ENCODE peak calls at places on chromosome 12, in six cellular contexts. One of them, this sample, is unnamed.

GRCh38 chr12:115636546-115636945 is 640.9 kb downstream of the MED13L start:
- DNase-seq in substantia nigra: no peak
- DNase-seq in activated CD4-positive, CD25-positive, alpha-beta regulatory T cell: no peak
- DNase-seq in EH: peak; percentile 64
- DNase-seq in Peyer's patch: no peak
- DNase-seq in foreskin fibroblast: no peak
- DNase-seq in this sample: no peak

GRCh38 chr12:28034271-28034670 is 61.7 kb upstream of the PTHLH start:
- DNase-seq in substantia nigra: no peak
- DNase-seq in foreskin fibroblast: no peak
- DNase-seq in EH: no peak
- DNase-seq in Peyer's patch: no peak
- DNase-seq in activated CD4-positive, CD25-positive, alpha-beta regulatory T cell: no peak
- DNase-seq in this sample: peak; percentile 66

GRCh38 chr12:67222302-67222701 is 46.9 kb upstream of the CAND1 start:
- DNase-seq in activated CD4-positive, CD25-positive, alpha-beta regulatory T cell: no peak
- DNase-seq in foreskin fibroblast: no peak
- DNase-seq in EH: peak; percentile 20
- DNase-seq in substantia nigra: no peak
- DNase-seq in Peyer's patch: no peak
- DNase-seq in this sample: peak; percentile 63

GRCh38 chr12:62190921-62191746 is 69.1 kb upstream of the USP15 start:
- DNase-seq in Peyer's patch: peak; percentile 47
- DNase-seq in substantia nigra: no peak
- DNase-seq in foreskin fibroblast: no peak
- DNase-seq in activated CD4-positive, CD25-positive, alpha-beta regulatory T cell: no peak
- DNase-seq in EH: no peak
- DNase-seq in this sample: no peak

GRCh38 chr12:75766263-75767160 is 255.1 kb upstream of the KRR1 start:
- DNase-seq in substantia nigra: no peak
- DNase-seq in EH: peak; percentile 70
- DNase-seq in Peyer's patch: no peak
- DNase-seq in activated CD4-positive, CD25-positive, alpha-beta regulatory T cell: no peak
- DNase-seq in foreskin fibroblast: peak; percentile 82
- DNase-seq in this sample: peak; percentile 94

GRCh38 chr12:94571556-94571955 is 78.8 kb downstream of the TMCC3 start:
- DNase-seq in Peyer's patch: peak; percentile 80
- DNase-seq in foreskin fibroblast: peak; percentile 68
- DNase-seq in substantia nigra: no peak
- DNase-seq in EH: peak; percentile 12
- DNase-seq in activated CD4-positive, CD25-positive, alpha-beta regulatory T cell: no peak
- DNase-seq in this sample: peak; percentile 96

GRCh38 chr12:75444444-75445136 is 36.0 kb upstream of the GLIPR1 start:
- DNase-seq in Peyer's patch: no peak
- DNase-seq in EH: peak; percentile 77
- DNase-seq in substantia nigra: no peak
- DNase-seq in activated CD4-positive, CD25-positive, alpha-beta regulatory T cell: no peak
- DNase-seq in foreskin fibroblast: peak; percentile 76
- DNase-seq in this sample: peak; percentile 75

GRCh38 chr12:16348435-16349131 is 1.1 kb downstream of the MGST1 start:
- DNase-seq in Peyer's patch: no peak
- DNase-seq in substantia nigra: no peak
- DNase-seq in foreskin fibroblast: no peak
- DNase-seq in activated CD4-positive, CD25-positive, alpha-beta regulatory T cell: no peak
- DNase-seq in EH: peak; percentile 14
- DNase-seq in this sample: no peak

GRCh38 chr12:130776857-130777339 is 60.8 kb upstream of the RIMBP2 start:
- DNase-seq in activated CD4-positive, CD25-positive, alpha-beta regulatory T cell: no peak
- DNase-seq in foreskin fibroblast: no peak
- DNase-seq in EH: no peak
- DNase-seq in Peyer's patch: no peak
- DNase-seq in substantia nigra: no peak
- DNase-seq in this sample: no peak

GRCh38 chr12:115070313-115070712 is 386.3 kb upstream of the TBX3 start:
- DNase-seq in activated CD4-positive, CD25-positive, alpha-beta regulatory T cell: no peak
- DNase-seq in foreskin fibroblast: peak; percentile 56
- DNase-seq in substantia nigra: no peak
- DNase-seq in EH: no peak
- DNase-seq in Peyer's patch: no peak
- DNase-seq in this sample: peak; percentile 88

GRCh38 chr12:29208935-29209701 is 60.0 kb downstream of the FAR2 start:
- DNase-seq in EH: no peak
- DNase-seq in activated CD4-positive, CD25-positive, alpha-beta regulatory T cell: no peak
- DNase-seq in Peyer's patch: no peak
- DNase-seq in substantia nigra: no peak
- DNase-seq in foreskin fibroblast: no peak
- DNase-seq in this sample: no peak

GRCh38 chr12:122528992-122529391 is 1.9 kb downstream of the KNTC1 start:
- DNase-seq in EH: no peak
- DNase-seq in activated CD4-positive, CD25-positive, alpha-beta regulatory T cell: no peak
- DNase-seq in foreskin fibroblast: no peak
- DNase-seq in Peyer's patch: no peak
- DNase-seq in substantia nigra: no peak
- DNase-seq in this sample: no peak

GRCh38 chr12:110068654-110069053 is 20.3 kb upstream of the C12orf76 start:
- DNase-seq in foreskin fibroblast: no peak
- DNase-seq in EH: no peak
- DNase-seq in activated CD4-positive, CD25-positive, alpha-beta regulatory T cell: no peak
- DNase-seq in substantia nigra: no peak
- DNase-seq in Peyer's patch: no peak
- DNase-seq in this sample: no peak

GRCh38 chr12:104658085-104658484 is 201.3 kb downstream of the CHST11 start:
- DNase-seq in activated CD4-positive, CD25-positive, alpha-beta regulatory T cell: no peak
- DNase-seq in foreskin fibroblast: no peak
- DNase-seq in EH: no peak
- DNase-seq in substantia nigra: no peak
- DNase-seq in Peyer's patch: no peak
- DNase-seq in this sample: no peak

GRCh38 chr12:120090211-120090610 is 26.3 kb downstream of the RAB35 start:
- DNase-seq in EH: no peak
- DNase-seq in activated CD4-positive, CD25-positive, alpha-beta regulatory T cell: no peak
- DNase-seq in substantia nigra: no peak
- DNase-seq in Peyer's patch: peak; percentile 25
- DNase-seq in foreskin fibroblast: no peak
- DNase-seq in this sample: no peak

GRCh38 chr12:41521872-41522379 is 333.8 kb downstream of the PDZRN4 start:
- DNase-seq in Peyer's patch: no peak
- DNase-seq in foreskin fibroblast: peak; percentile 85
- DNase-seq in activated CD4-positive, CD25-positive, alpha-beta regulatory T cell: no peak
- DNase-seq in substantia nigra: no peak
- DNase-seq in EH: peak; percentile 94
- DNase-seq in this sample: peak; percentile 75

GRCh38 chr12:6778571-6779550 is 6.5 kb downstream of the LAG3 start:
- DNase-seq in substantia nigra: peak; percentile 82
- DNase-seq in Peyer's patch: peak; percentile 96
- DNase-seq in EH: peak; percentile 95
- DNase-seq in foreskin fibroblast: peak; percentile 92
- DNase-seq in activated CD4-positive, CD25-positive, alpha-beta regulatory T cell: peak; percentile 80
- DNase-seq in this sample: peak; percentile 91

GRCh38 chr12:104280703-104281458 is 22.7 kb upstream of the EID3 start:
- DNase-seq in foreskin fibroblast: peak; percentile 77
- DNase-seq in Peyer's patch: no peak
- DNase-seq in EH: peak; percentile 96
- DNase-seq in substantia nigra: no peak
- DNase-seq in activated CD4-positive, CD25-positive, alpha-beta regulatory T cell: no peak
- DNase-seq in this sample: peak; percentile 95

GRCh38 chr12:86597431-86597830 is 341.2 kb upstream of the MGAT4C start:
- DNase-seq in Peyer's patch: no peak
- DNase-seq in foreskin fibroblast: no peak
- DNase-seq in EH: no peak
- DNase-seq in substantia nigra: no peak
- DNase-seq in activated CD4-positive, CD25-positive, alpha-beta regulatory T cell: no peak
- DNase-seq in this sample: no peak

GRCh38 chr12:53676715-53677611 is 1.1 kb upstream of the ATP5MC2 start:
- DNase-seq in Peyer's patch: peak; percentile 55
- DNase-seq in activated CD4-positive, CD25-positive, alpha-beta regulatory T cell: no peak
- DNase-seq in EH: peak; percentile 55
- DNase-seq in foreskin fibroblast: peak; percentile 52
- DNase-seq in substantia nigra: no peak
- DNase-seq in this sample: no peak

GRCh38 chr12:30622509-30622908 is 73.2 kb downstream of the IPO8 start:
- DNase-seq in EH: peak; percentile 74
- DNase-seq in activated CD4-positive, CD25-positive, alpha-beta regulatory T cell: no peak
- DNase-seq in foreskin fibroblast: peak; percentile 55
- DNase-seq in substantia nigra: no peak
- DNase-seq in Peyer's patch: no peak
- DNase-seq in this sample: peak; percentile 48

GRCh38 chr12:109962388-109962787 is 33.8 kb downstream of the GIT2 start:
- DNase-seq in EH: peak; percentile 44
- DNase-seq in foreskin fibroblast: peak; percentile 41
- DNase-seq in Peyer's patch: no peak
- DNase-seq in activated CD4-positive, CD25-positive, alpha-beta regulatory T cell: no peak
- DNase-seq in substantia nigra: no peak
- DNase-seq in this sample: no peak

GRCh38 chr12:113142886-113143329 is 6.6 kb upstream of the CFAP73 start:
- DNase-seq in EH: no peak
- DNase-seq in substantia nigra: no peak
- DNase-seq in Peyer's patch: no peak
- DNase-seq in foreskin fibroblast: no peak
- DNase-seq in activated CD4-positive, CD25-positive, alpha-beta regulatory T cell: no peak
- DNase-seq in this sample: no peak

GRCh38 chr12:59155448-59155847 is 235.1 kb upstream of the LRIG3 start:
- DNase-seq in foreskin fibroblast: no peak
- DNase-seq in substantia nigra: no peak
- DNase-seq in activated CD4-positive, CD25-positive, alpha-beta regulatory T cell: no peak
- DNase-seq in Peyer's patch: no peak
- DNase-seq in EH: no peak
- DNase-seq in this sample: no peak

GRCh38 chr12:21276826-21277225 is 57.9 kb downstream of the SLCO1A2 start:
- DNase-seq in substantia nigra: no peak
- DNase-seq in activated CD4-positive, CD25-positive, alpha-beta regulatory T cell: no peak
- DNase-seq in foreskin fibroblast: no peak
- DNase-seq in Peyer's patch: no peak
- DNase-seq in EH: no peak
- DNase-seq in this sample: peak; percentile 2

GRCh38 chr12:68675098-68675842 is 11.5 kb upstream of the NUP107 start:
- DNase-seq in EH: peak; percentile 48
- DNase-seq in substantia nigra: no peak
- DNase-seq in foreskin fibroblast: no peak
- DNase-seq in activated CD4-positive, CD25-positive, alpha-beta regulatory T cell: no peak
- DNase-seq in Peyer's patch: no peak
- DNase-seq in this sample: no peak

GRCh38 chr12:94290353-94290752 is 142.0 kb downstream of the PLXNC1 start:
- DNase-seq in foreskin fibroblast: no peak
- DNase-seq in Peyer's patch: no peak
- DNase-seq in activated CD4-positive, CD25-positive, alpha-beta regulatory T cell: no peak
- DNase-seq in EH: no peak
- DNase-seq in substantia nigra: no peak
- DNase-seq in this sample: no peak

GRCh38 chr12:6584293-6584692 is 16.2 kb upstream of the NOP2 start:
- DNase-seq in activated CD4-positive, CD25-positive, alpha-beta regulatory T cell: no peak
- DNase-seq in Peyer's patch: no peak
- DNase-seq in EH: no peak
- DNase-seq in foreskin fibroblast: no peak
- DNase-seq in substantia nigra: no peak
- DNase-seq in this sample: no peak

GRCh38 chr12:70733385-70733784 is 96.2 kb upstream of the PTPRB start:
- DNase-seq in substantia nigra: no peak
- DNase-seq in EH: peak; percentile 64
- DNase-seq in activated CD4-positive, CD25-positive, alpha-beta regulatory T cell: no peak
- DNase-seq in Peyer's patch: no peak
- DNase-seq in foreskin fibroblast: peak; percentile 64
- DNase-seq in this sample: peak; percentile 91

GRCh38 chr12:31260840-31261239 is 65.1 kb downstream of the SINHCAF start:
- DNase-seq in activated CD4-positive, CD25-positive, alpha-beta regulatory T cell: no peak
- DNase-seq in EH: no peak
- DNase-seq in foreskin fibroblast: no peak
- DNase-seq in substantia nigra: no peak
- DNase-seq in Peyer's patch: no peak
- DNase-seq in this sample: no peak

GRCh38 chr12:108399514-108399913 is 60.4 kb upstream of the CMKLR1 start:
- DNase-seq in foreskin fibroblast: no peak
- DNase-seq in EH: no peak
- DNase-seq in activated CD4-positive, CD25-positive, alpha-beta regulatory T cell: no peak
- DNase-seq in substantia nigra: no peak
- DNase-seq in Peyer's patch: no peak
- DNase-seq in this sample: no peak

GRCh38 chr12:106113042-106113441 is 25.7 kb downstream of the NUAK1 start:
- DNase-seq in foreskin fibroblast: no peak
- DNase-seq in EH: peak; percentile 79
- DNase-seq in activated CD4-positive, CD25-positive, alpha-beta regulatory T cell: no peak
- DNase-seq in substantia nigra: no peak
- DNase-seq in Peyer's patch: no peak
- DNase-seq in this sample: peak; percentile 81

GRCh38 chr12:57461904-57462306 is 2.3 kb downstream of the GLI1 start:
- DNase-seq in Peyer's patch: no peak
- DNase-seq in foreskin fibroblast: no peak
- DNase-seq in substantia nigra: no peak
- DNase-seq in activated CD4-positive, CD25-positive, alpha-beta regulatory T cell: no peak
- DNase-seq in EH: no peak
- DNase-seq in this sample: no peak

GRCh38 chr12:88334271-88334670 is 192.2 kb downstream of the TMTC3 start:
- DNase-seq in Peyer's patch: no peak
- DNase-seq in activated CD4-positive, CD25-positive, alpha-beta regulatory T cell: no peak
- DNase-seq in EH: peak; percentile 74
- DNase-seq in substantia nigra: no peak
- DNase-seq in foreskin fibroblast: peak; percentile 60
- DNase-seq in this sample: peak; percentile 82

GRCh38 chr12:60191676-60192359 is 596.0 kb downstream of the SLC16A7 start:
- DNase-seq in Peyer's patch: no peak
- DNase-seq in foreskin fibroblast: peak; percentile 30
- DNase-seq in EH: peak; percentile 83
- DNase-seq in activated CD4-positive, CD25-positive, alpha-beta regulatory T cell: no peak
- DNase-seq in substantia nigra: no peak
- DNase-seq in this sample: peak; percentile 55

GRCh38 chr12:54038260-54038759 is 5.5 kb downstream of the HOXC5 start:
- DNase-seq in EH: no peak
- DNase-seq in substantia nigra: no peak
- DNase-seq in activated CD4-positive, CD25-positive, alpha-beta regulatory T cell: no peak
- DNase-seq in Peyer's patch: no peak
- DNase-seq in foreskin fibroblast: no peak
- DNase-seq in this sample: no peak

GRCh38 chr12:76300297-76300665 is 47.9 kb downstream of the BBS10 start:
- DNase-seq in substantia nigra: no peak
- DNase-seq in foreskin fibroblast: no peak
- DNase-seq in activated CD4-positive, CD25-positive, alpha-beta regulatory T cell: no peak
- DNase-seq in EH: no peak
- DNase-seq in Peyer's patch: no peak
- DNase-seq in this sample: no peak

This sample was measured in PC-3.